ENCODE peak calls at places on chromosome 12, in six cellular contexts. P is islet precursor cell; W is NCI-H2081; T is Jurkat, Clone E6-1; R is endothelial cell; A is naive thymus-derived CD4-positive, alpha-beta T cell. G is an unnamed sample.

GRCh38 chr12:67626156-67626555 is 22.4 kb upstream of the DYRK2 start:
- DNase-seq in A (no peak), R (no peak), W (no peak), T (no peak), P (no peak), G (no peak)

GRCh38 chr12:104691661-104692334 is 235.1 kb downstream of the CHST11 start:
- DNase-seq in T (no peak), R (no peak), P (no peak), A (no peak), W (no peak), G (no peak)

GRCh38 chr12:120656008-120656407 is 15.6 kb downstream of the CABP1 start:
- DNase-seq in P (no peak), R (no peak), T (no peak), A (no peak), W (no peak), G (no peak)

GRCh38 chr12:3658327-3659163 is 94.4 kb downstream of the CRACR2A start:
- DNase-seq in P (peak), A (peak), R (peak), T (peak), W (no peak), G (peak)

GRCh38 chr12:95820096-95820703 is 29.6 kb upstream of the NTN4 start:
- DNase-seq in R (peak), P (no peak), A (no peak), T (no peak), W (peak), G (peak)

GRCh38 chr12:50610171-50610570 is 105.4 kb downstream of the DIP2B start:
- DNase-seq in A (no peak), P (no peak), R (no peak), W (no peak), T (no peak), G (no peak)

GRCh38 chr12:27460471-27460978 is 14.0 kb downstream of the SMCO2 start:
- DNase-seq in P (no peak), R (no peak), T (peak), W (no peak), A (no peak), G (no peak)

GRCh38 chr12:15583804-15584203 is 205.4 kb downstream of the EPS8 start:
- DNase-seq in P (no peak), A (no peak), T (no peak), W (no peak), R (no peak), G (peak)

GRCh38 chr12:70549340-70550179 is 87.7 kb downstream of the PTPRB start:
- DNase-seq in T (no peak), R (no peak), W (no peak), A (no peak), P (no peak), G (no peak)

GRCh38 chr12:56169225-56169759 is 11.1 kb downstream of the MYL6 start:
- DNase-seq in R (no peak), A (no peak), W (no peak), P (no peak), T (no peak), G (no peak)

GRCh38 chr12:107761502-107761904 is 566 bp upstream of the PRDM4 start:
- DNase-seq in A (no peak), W (no peak), P (peak), R (peak), T (no peak), G (peak)

GRCh38 chr12:52130695-52131094 is 51.2 kb downstream of the SMIM41 start:
- DNase-seq in P (peak), W (peak), T (no peak), A (no peak), R (no peak), G (no peak)

GRCh38 chr12:62597253-62597652 is 130.6 kb downstream of the MON2 start:
- DNase-seq in P (no peak), A (no peak), R (no peak), W (no peak), T (no peak), G (no peak)

GRCh38 chr12:65570451-65571130 is 253.7 kb upstream of the HMGA2 start:
- DNase-seq in T (no peak), W (no peak), A (no peak), R (no peak), P (no peak), G (no peak)

GRCh38 chr12:120115692-120116442 is 686 bp downstream of the RAB35 start:
- DNase-seq in T (no peak), W (no peak), R (peak), P (peak), A (no peak), G (peak)

GRCh38 chr12:18595406-18595805 is 142.4 kb downstream of the PLCZ1 start:
- DNase-seq in T (no peak), P (no peak), W (no peak), A (no peak), R (no peak), G (peak)

GRCh38 chr12:20588057-20588456 is 107.1 kb upstream of the SLCO1C1 start:
- DNase-seq in R (no peak), W (no peak), T (no peak), P (peak), A (no peak), G (peak)

GRCh38 chr12:114241973-114242434 is 163.9 kb downstream of the TBX5 start:
- DNase-seq in T (peak), R (no peak), P (no peak), W (no peak), A (no peak), G (peak)

GRCh38 chr12:54352022-54352531 is 12.2 kb downstream of the GPR84 start:
- DNase-seq in R (no peak), A (peak), P (peak), W (peak), T (peak), G (peak)